ENCODE peak calls at places on chromosome 16, in eight cellular contexts. One of them, this sample, is unnamed.

GRCh38 chr16:89971495-89972243 is 23.1 kb downstream of the DEF8 start:
- DNase-seq in neural crest cell: no peak
- DNase-seq in GM13977: no peak
- DNase-seq in cardiac muscle cell: no peak
- DNase-seq in GM12865: peak; percentile 22
- DNase-seq in upper lobe of right lung: peak; percentile 78
- DNase-seq in HepG2: no peak
- DNase-seq in uterus: no peak
- DNase-seq in this sample: peak; percentile 33

GRCh38 chr16:83925095-83925905 is 26.4 kb downstream of the MLYCD start:
- DNase-seq in neural crest cell: no peak
- DNase-seq in GM13977: no peak
- DNase-seq in cardiac muscle cell: no peak
- DNase-seq in GM12865: no peak
- DNase-seq in upper lobe of right lung: peak; percentile 46
- DNase-seq in HepG2: no peak
- DNase-seq in uterus: no peak
- DNase-seq in this sample: no peak

GRCh38 chr16:28125592-28125991 is 62.1 kb upstream of the GSG1L start:
- DNase-seq in neural crest cell: no peak
- DNase-seq in GM13977: no peak
- DNase-seq in cardiac muscle cell: no peak
- DNase-seq in GM12865: no peak
- DNase-seq in upper lobe of right lung: no peak
- DNase-seq in HepG2: no peak
- DNase-seq in uterus: no peak
- DNase-seq in this sample: no peak

GRCh38 chr16:86396318-86396882 is 113.9 kb upstream of the FOXF1 start:
- DNase-seq in neural crest cell: no peak
- DNase-seq in GM13977: no peak
- DNase-seq in cardiac muscle cell: peak; percentile 89
- DNase-seq in GM12865: no peak
- DNase-seq in upper lobe of right lung: no peak
- DNase-seq in HepG2: no peak
- DNase-seq in uterus: peak; percentile 52
- DNase-seq in this sample: no peak

GRCh38 chr16:20897253-20897896 is 2.8 kb downstream of the DCUN1D3 start:
- DNase-seq in neural crest cell: no peak
- DNase-seq in GM13977: no peak
- DNase-seq in cardiac muscle cell: peak; percentile 70
- DNase-seq in GM12865: no peak
- DNase-seq in upper lobe of right lung: no peak
- DNase-seq in HepG2: peak; percentile 36
- DNase-seq in uterus: no peak
- DNase-seq in this sample: no peak

GRCh38 chr16:21663889-21664647 is at the start of gene OTOA:
- DNase-seq in neural crest cell: no peak
- DNase-seq in GM13977: peak; percentile 45
- DNase-seq in cardiac muscle cell: peak; percentile 8
- DNase-seq in GM12865: no peak
- DNase-seq in upper lobe of right lung: no peak
- DNase-seq in HepG2: no peak
- DNase-seq in uterus: no peak
- DNase-seq in this sample: peak; percentile 22

GRCh38 chr16:26981266-26981938 is 85.3 kb upstream of the C16orf82 start:
- DNase-seq in neural crest cell: no peak
- DNase-seq in GM13977: no peak
- DNase-seq in cardiac muscle cell: peak; percentile 5
- DNase-seq in GM12865: no peak
- DNase-seq in upper lobe of right lung: no peak
- DNase-seq in HepG2: no peak
- DNase-seq in uterus: no peak
- DNase-seq in this sample: no peak

GRCh38 chr16:23014592-23014991 is 134.7 kb downstream of the USP31 start:
- DNase-seq in neural crest cell: no peak
- DNase-seq in GM13977: no peak
- DNase-seq in cardiac muscle cell: no peak
- DNase-seq in GM12865: no peak
- DNase-seq in upper lobe of right lung: no peak
- DNase-seq in HepG2: no peak
- DNase-seq in uterus: no peak
- DNase-seq in this sample: no peak

GRCh38 chr16:21950782-21951521 is 2.2 kb upstream of the UQCRC2 start:
- DNase-seq in neural crest cell: no peak
- DNase-seq in GM13977: peak; percentile 18
- DNase-seq in cardiac muscle cell: peak; percentile 50
- DNase-seq in GM12865: peak; percentile 37
- DNase-seq in upper lobe of right lung: no peak
- DNase-seq in HepG2: peak; percentile 54
- DNase-seq in uterus: no peak
- DNase-seq in this sample: no peak

GRCh38 chr16:72551649-72552048 is 379.7 kb upstream of the PMFBP1 start:
- DNase-seq in neural crest cell: no peak
- DNase-seq in GM13977: no peak
- DNase-seq in cardiac muscle cell: no peak
- DNase-seq in GM12865: no peak
- DNase-seq in upper lobe of right lung: no peak
- DNase-seq in HepG2: no peak
- DNase-seq in uterus: no peak
- DNase-seq in this sample: no peak

GRCh38 chr16:50455288-50455845 is 86.6 kb upstream of the BRD7 start:
- DNase-seq in neural crest cell: no peak
- DNase-seq in GM13977: no peak
- DNase-seq in cardiac muscle cell: no peak
- DNase-seq in GM12865: no peak
- DNase-seq in upper lobe of right lung: no peak
- DNase-seq in HepG2: no peak
- DNase-seq in uterus: no peak
- DNase-seq in this sample: no peak

GRCh38 chr16:21161211-21161610 is 2.7 kb downstream of the LDAF1 start:
- DNase-seq in neural crest cell: no peak
- DNase-seq in GM13977: no peak
- DNase-seq in cardiac muscle cell: no peak
- DNase-seq in GM12865: no peak
- DNase-seq in upper lobe of right lung: no peak
- DNase-seq in HepG2: no peak
- DNase-seq in uterus: no peak
- DNase-seq in this sample: no peak

GRCh38 chr16:11560701-11561439 is 25.8 kb downstream of the LITAF start:
- DNase-seq in neural crest cell: no peak
- DNase-seq in GM13977: no peak
- DNase-seq in cardiac muscle cell: no peak
- DNase-seq in GM12865: no peak
- DNase-seq in upper lobe of right lung: peak; percentile 49
- DNase-seq in HepG2: no peak
- DNase-seq in uterus: peak; percentile 63
- DNase-seq in this sample: no peak

GRCh38 chr16:3028716-3029319 is 5.0 kb downstream of the THOC6 start:
- DNase-seq in neural crest cell: no peak
- DNase-seq in GM13977: no peak
- DNase-seq in cardiac muscle cell: no peak
- DNase-seq in GM12865: no peak
- DNase-seq in upper lobe of right lung: no peak
- DNase-seq in HepG2: no peak
- DNase-seq in uterus: no peak
- DNase-seq in this sample: no peak

GRCh38 chr16:81775570-81775969 is 3.5 kb upstream of the PLCG2 start:
- DNase-seq in neural crest cell: no peak
- DNase-seq in GM13977: no peak
- DNase-seq in cardiac muscle cell: no peak
- DNase-seq in GM12865: no peak
- DNase-seq in upper lobe of right lung: no peak
- DNase-seq in HepG2: no peak
- DNase-seq in uterus: no peak
- DNase-seq in this sample: no peak

GRCh38 chr16:78058165-78058564 is 35.8 kb downstream of the CLEC3A start:
- DNase-seq in neural crest cell: no peak
- DNase-seq in GM13977: no peak
- DNase-seq in cardiac muscle cell: no peak
- DNase-seq in GM12865: no peak
- DNase-seq in upper lobe of right lung: no peak
- DNase-seq in HepG2: no peak
- DNase-seq in uterus: no peak
- DNase-seq in this sample: no peak

GRCh38 chr16:21638573-21638975 is 13.8 kb downstream of the IGSF6 start:
- DNase-seq in neural crest cell: no peak
- DNase-seq in GM13977: peak; percentile 40
- DNase-seq in cardiac muscle cell: peak; percentile 42
- DNase-seq in GM12865: no peak
- DNase-seq in upper lobe of right lung: no peak
- DNase-seq in HepG2: peak; percentile 91
- DNase-seq in uterus: no peak
- DNase-seq in this sample: no peak

GRCh38 chr16:23679274-23679985 is 741 bp downstream of the PLK1 start:
- DNase-seq in neural crest cell: peak; percentile 11
- DNase-seq in GM13977: peak; percentile 44
- DNase-seq in cardiac muscle cell: peak; percentile 54
- DNase-seq in GM12865: peak; percentile 57
- DNase-seq in upper lobe of right lung: no peak
- DNase-seq in HepG2: peak; percentile 63
- DNase-seq in uterus: no peak
- DNase-seq in this sample: no peak

GRCh38 chr16:5350118-5350517 is 252.5 kb upstream of the EEF2KMT start:
- DNase-seq in neural crest cell: no peak
- DNase-seq in GM13977: no peak
- DNase-seq in cardiac muscle cell: no peak
- DNase-seq in GM12865: peak; percentile 1
- DNase-seq in upper lobe of right lung: no peak
- DNase-seq in HepG2: no peak
- DNase-seq in uterus: no peak
- DNase-seq in this sample: no peak

GRCh38 chr16:24689128-24689527 is 40.3 kb upstream of the TNRC6A start:
- DNase-seq in neural crest cell: peak; percentile 30
- DNase-seq in GM13977: no peak
- DNase-seq in cardiac muscle cell: peak; percentile 72
- DNase-seq in GM12865: peak; percentile 57
- DNase-seq in upper lobe of right lung: no peak
- DNase-seq in HepG2: peak; percentile 53
- DNase-seq in uterus: no peak
- DNase-seq in this sample: peak; percentile 52
- TF ChIP-seq CTCF in neural crest cell: peak; percentile 64
- TF ChIP-seq CTCF in GM13977: peak; percentile 44
- TF ChIP-seq CTCF in cardiac muscle cell: peak; percentile 82
- TF ChIP-seq CTCF in GM12865: peak; percentile 62
- TF ChIP-seq CTCF in upper lobe of right lung: peak; percentile 42
- TF ChIP-seq CTCF in HepG2: peak; percentile 81
- TF ChIP-seq CTCF in uterus: peak; percentile 37
- TF ChIP-seq CTCF in this sample: peak; percentile 52

DNA sequence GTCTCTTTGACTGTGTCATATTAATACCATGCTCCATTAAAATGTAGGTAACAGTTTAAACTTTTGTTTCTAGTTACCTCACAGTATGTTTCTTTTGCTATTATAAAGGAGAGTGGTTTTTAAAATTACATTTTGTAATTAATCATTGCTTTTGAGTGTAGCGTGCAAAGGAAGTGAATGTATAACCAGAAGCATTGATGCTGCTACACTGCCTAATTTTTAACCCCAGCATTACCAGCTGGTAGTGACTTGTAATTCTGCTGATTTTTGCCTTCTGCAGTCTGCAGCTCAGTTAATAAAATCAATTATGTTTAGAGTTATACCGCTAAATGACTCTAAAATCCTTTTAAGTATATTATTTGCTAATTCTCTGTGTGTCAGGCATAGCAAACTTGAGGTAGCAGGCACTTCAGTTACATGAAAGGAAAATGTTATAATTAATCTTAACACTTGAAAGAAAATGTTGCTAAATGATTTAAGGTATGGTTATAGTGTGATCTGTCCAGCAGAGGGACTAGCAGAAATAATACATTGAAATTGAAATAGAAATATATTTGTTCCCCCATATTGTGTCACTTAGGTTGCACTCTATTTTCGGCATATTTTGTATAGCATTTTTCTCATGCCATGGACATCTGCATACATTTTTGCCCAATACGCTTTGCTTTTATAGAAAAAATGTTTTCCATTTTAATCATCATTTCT is 388.5 kb downstream of the CNTNAP4 start:
- DNase-seq in neural crest cell: no peak
- DNase-seq in GM13977: no peak
- DNase-seq in cardiac muscle cell: no peak
- DNase-seq in GM12865: no peak
- DNase-seq in upper lobe of right lung: no peak
- DNase-seq in HepG2: no peak
- DNase-seq in uterus: no peak
- DNase-seq in this sample: no peak
- TF ChIP-seq CTCF in neural crest cell: peak; percentile 41
- TF ChIP-seq CTCF in GM13977: no peak
- TF ChIP-seq CTCF in cardiac muscle cell: no peak
- TF ChIP-seq CTCF in GM12865: no peak
- TF ChIP-seq CTCF in upper lobe of right lung: no peak
- TF ChIP-seq CTCF in HepG2: no peak
- TF ChIP-seq CTCF in uterus: no peak
- TF ChIP-seq CTCF in this sample: no peak

GRCh38 chr16:30977502-30977901 is 7.5 kb upstream of the HSD3B7 start:
- DNase-seq in neural crest cell: no peak
- DNase-seq in GM13977: no peak
- DNase-seq in cardiac muscle cell: no peak
- DNase-seq in GM12865: no peak
- DNase-seq in upper lobe of right lung: no peak
- DNase-seq in HepG2: no peak
- DNase-seq in uterus: no peak
- DNase-seq in this sample: peak; percentile 66
- TF ChIP-seq CTCF in neural crest cell: peak; percentile 45
- TF ChIP-seq CTCF in GM13977: peak; percentile 43
- TF ChIP-seq CTCF in cardiac muscle cell: peak; percentile 29
- TF ChIP-seq CTCF in GM12865: peak; percentile 28
- TF ChIP-seq CTCF in upper lobe of right lung: peak; percentile 22
- TF ChIP-seq CTCF in HepG2: peak; percentile 56
- TF ChIP-seq CTCF in uterus: no peak
- TF ChIP-seq CTCF in this sample: peak; percentile 65

GRCh38 chr16:61148930-61149329 is 887.3 kb downstream of the CDH8 start:
- DNase-seq in neural crest cell: no peak
- DNase-seq in GM13977: no peak
- DNase-seq in cardiac muscle cell: no peak
- DNase-seq in GM12865: peak; percentile 1
- DNase-seq in upper lobe of right lung: no peak
- DNase-seq in HepG2: peak; percentile 7
- DNase-seq in uterus: no peak
- DNase-seq in this sample: no peak
- TF ChIP-seq CTCF in neural crest cell: peak; percentile 22
- TF ChIP-seq CTCF in GM13977: peak; percentile 19
- TF ChIP-seq CTCF in cardiac muscle cell: no peak
- TF ChIP-seq CTCF in GM12865: no peak
- TF ChIP-seq CTCF in upper lobe of right lung: no peak
- TF ChIP-seq CTCF in HepG2: peak; percentile 9
- TF ChIP-seq CTCF in uterus: no peak
- TF ChIP-seq CTCF in this sample: no peak

GRCh38 chr16:1413684-1414531 is 596 bp downstream of the UNKL start:
- DNase-seq in neural crest cell: peak; percentile 52
- DNase-seq in GM13977: peak; percentile 81
- DNase-seq in cardiac muscle cell: peak; percentile 62
- DNase-seq in GM12865: peak; percentile 86
- DNase-seq in upper lobe of right lung: peak; percentile 85
- DNase-seq in HepG2: no peak
- DNase-seq in uterus: peak; percentile 41
- DNase-seq in this sample: peak; percentile 72
- TF ChIP-seq CTCF in neural crest cell: peak; percentile 71
- TF ChIP-seq CTCF in GM13977: peak; percentile 83
- TF ChIP-seq CTCF in cardiac muscle cell: peak; percentile 63
- TF ChIP-seq CTCF in GM12865: peak; percentile 68
- TF ChIP-seq CTCF in upper lobe of right lung: peak; percentile 67
- TF ChIP-seq CTCF in HepG2: peak; percentile 87
- TF ChIP-seq CTCF in uterus: peak; percentile 53
- TF ChIP-seq CTCF in this sample: peak; percentile 76